ENCODE peak calls at places on chromosomes 11 and 22, in six cellular contexts. K, X, G, W, L and C are unnamed samples.

GRCh38 chr11:58592760-58593472 is 14.1 kb downstream of the ZFP91 start:
- DNase-seq in K (no peak), X (no peak), G (no peak), W (no peak), L (no peak), C (no peak)

GRCh38 chr22:45599836-45600577 is 71.6 kb upstream of the ATXN10 start:
- DNase-seq in K (no peak), X (no peak), G (no peak), W (no peak), L (no peak), C (no peak)

GRCh38 chr11:128905345-128906184 is 14.4 kb downstream of the KCNJ5 start:
- DNase-seq in K (peak), X (peak), G (no peak), W (no peak), L (no peak), C (peak)

GRCh38 chr11:4704054-4704789 is at the start of gene MMP26:
- DNase-seq in K (no peak), X (no peak), G (no peak), W (no peak), L (no peak), C (no peak)

GRCh38 chr22:38284042-38284402 is 11.2 kb upstream of the TMEM184B start:
- DNase-seq in K (no peak), X (no peak), G (peak), W (no peak), L (no peak), C (no peak)

GRCh38 chr22:43098356-43098755 is 9.2 kb upstream of the TTLL1 start:
- DNase-seq in K (no peak), X (no peak), G (no peak), W (no peak), L (no peak), C (no peak)

GRCh38 chr11:35141538-35141937 is 2.6 kb downstream of the CD44 start:
- DNase-seq in K (no peak), X (no peak), G (no peak), W (no peak), L (no peak), C (no peak)

GRCh38 chr11:46541593-46542371 is 52.0 kb downstream of the AMBRA1 start:
- DNase-seq in K (peak), X (no peak), G (no peak), W (no peak), L (no peak), C (no peak)

GRCh38 chr11:1762537-1763302 is 1.0 kb downstream of the CTSD start:
- DNase-seq in K (peak), X (peak), G (peak), W (no peak), L (no peak), C (no peak)

GRCh38 chr22:50700387-50701075 is 27.9 kb downstream of the SHANK3 start:
- DNase-seq in K (no peak), X (no peak), G (peak), W (no peak), L (no peak), C (no peak)

GRCh38 chr11:44528103-44528502 is 37.4 kb upstream of the CD82 start:
- DNase-seq in K (peak), X (no peak), G (no peak), W (no peak), L (no peak), C (no peak)

GRCh38 chr11:86681039-86681745 is 8.8 kb upstream of the ME3 start:
- DNase-seq in K (no peak), X (no peak), G (no peak), W (no peak), L (no peak), C (no peak)

GRCh38 chr22:49999063-49999900 is 13.3 kb downstream of the IL17REL start:
- DNase-seq in K (peak), X (no peak), G (no peak), W (no peak), L (no peak), C (peak)

GRCh38 chr11:68115285-68115684 is 5.9 kb downstream of the CHKA start:
- DNase-seq in K (no peak), X (no peak), G (no peak), W (no peak), L (no peak), C (no peak)
- TF ChIP-seq POLR2A in K (no peak), X (no peak), G (no peak), W (no peak), L (no peak), C (no peak)

GRCh38 chr11:131392528-131393255 is 22.3 kb downstream of the NTM start:
- DNase-seq in K (no peak), X (no peak), G (no peak), W (no peak), L (peak), C (no peak)
- TF ChIP-seq TAF1 in K (no peak), X (no peak), G (no peak), W (no peak), L (no peak), C (no peak)

DNA sequence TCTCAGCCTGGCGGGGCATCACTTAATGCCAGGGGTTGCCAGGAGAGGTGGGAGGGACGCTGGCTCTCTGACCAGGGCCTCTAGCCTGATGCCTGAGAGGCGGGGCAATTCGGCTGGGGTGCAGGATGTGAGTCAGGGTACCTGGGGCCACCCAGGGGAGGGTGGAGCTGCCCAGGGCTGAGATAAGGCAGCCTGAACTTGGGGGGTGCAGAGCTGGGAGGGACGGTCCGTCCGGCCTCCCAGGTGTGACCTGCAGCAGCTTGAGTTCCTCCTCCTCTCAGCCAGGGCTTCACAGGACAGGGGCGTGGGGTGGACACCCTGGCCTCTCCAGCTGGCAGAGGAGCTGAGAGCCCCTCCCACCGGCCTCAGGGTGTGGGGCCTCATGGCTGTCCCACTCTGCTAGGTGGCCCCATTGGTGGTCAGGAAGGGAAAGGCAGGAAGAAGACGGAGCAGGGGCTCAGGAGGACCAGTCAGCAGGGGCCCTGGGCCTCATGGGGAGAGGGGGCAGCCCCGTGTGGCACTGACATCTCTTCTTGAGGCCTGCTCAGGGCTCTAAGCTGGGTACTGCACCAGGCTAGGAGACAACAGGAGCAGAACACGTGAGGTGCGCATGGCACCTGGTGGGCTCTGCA is 942 bp upstream of the RPS6KA4 start:
- DNase-seq in K (peak), X (peak), G (peak), W (no peak), L (no peak), C (peak)
- TF ChIP-seq POLR2A in K (peak), X (no peak), G (no peak), W (no peak), L (no peak), C (no peak)

GRCh38 chr11:75262436-75262835 is 21.9 kb downstream of the TPBGL start:
- DNase-seq in K (no peak), X (no peak), G (no peak), W (no peak), L (no peak), C (no peak)
- TF ChIP-seq TAF1 in K (no peak), X (no peak), G (no peak), W (no peak), L (no peak), C (no peak)

GRCh38 chr11:447923-448731 is 2.0 kb upstream of the PTDSS2 start:
- DNase-seq in K (peak), X (peak), G (peak), W (peak), L (peak), C (peak)
- TF ChIP-seq POLR2A in K (peak), X (peak), G (no peak), W (peak), L (peak), C (peak)

DNA sequence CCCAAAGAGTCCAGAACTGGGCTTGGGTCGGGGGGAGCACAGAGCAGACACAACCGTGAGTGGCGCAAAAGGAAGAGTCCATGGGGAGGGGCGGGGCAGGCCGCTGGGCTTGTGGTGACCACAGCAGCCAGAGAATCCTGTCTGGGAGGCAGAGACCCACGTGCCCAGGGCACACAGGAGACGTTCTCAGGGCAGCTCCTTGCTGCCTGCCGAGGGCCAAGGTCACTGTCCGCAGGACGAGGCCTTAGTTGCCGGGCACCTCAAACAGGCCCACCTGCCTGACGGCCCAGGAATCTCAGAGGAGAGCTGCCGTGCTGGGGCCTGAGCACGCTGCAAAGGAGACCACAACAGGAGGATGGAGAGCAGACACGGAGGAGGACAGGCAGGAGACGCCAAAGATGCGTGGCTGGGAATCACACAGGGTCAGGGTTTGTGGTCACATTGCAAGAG is 87.8 kb downstream of the MYEOV start:
- DNase-seq in K (peak), X (peak), G (no peak), W (no peak), L (no peak), C (no peak)
- TF ChIP-seq TAF1 in K (no peak), X (no peak), G (no peak), W (no peak), L (no peak), C (no peak)

DNA sequence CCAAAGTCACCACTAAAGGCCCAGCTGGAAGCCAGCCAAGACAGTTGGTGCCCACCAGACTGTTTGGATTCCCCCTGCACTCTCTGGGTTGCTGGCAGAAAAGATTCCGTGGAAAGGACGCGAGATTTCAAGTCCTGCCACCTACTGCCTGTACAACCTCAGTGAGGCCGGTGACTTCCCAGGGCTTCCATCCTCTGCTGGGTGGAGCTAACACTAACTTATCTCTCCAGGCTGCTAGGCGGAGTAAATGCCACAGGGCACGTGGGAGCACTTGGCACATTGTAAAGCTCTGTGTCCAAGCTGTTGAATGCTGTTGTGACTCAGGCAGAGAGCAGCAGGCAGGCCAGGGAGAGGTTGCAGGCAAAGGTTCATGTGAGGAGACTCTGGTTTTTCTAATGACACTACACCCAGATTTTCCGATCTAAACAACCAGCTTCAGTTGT is 50.9 kb upstream of the CDON start:
- DNase-seq in K (no peak), X (no peak), G (peak), W (no peak), L (no peak), C (no peak)
- TF ChIP-seq POLR2A in K (no peak), X (no peak), G (no peak), W (no peak), L (no peak), C (no peak)

DNA sequence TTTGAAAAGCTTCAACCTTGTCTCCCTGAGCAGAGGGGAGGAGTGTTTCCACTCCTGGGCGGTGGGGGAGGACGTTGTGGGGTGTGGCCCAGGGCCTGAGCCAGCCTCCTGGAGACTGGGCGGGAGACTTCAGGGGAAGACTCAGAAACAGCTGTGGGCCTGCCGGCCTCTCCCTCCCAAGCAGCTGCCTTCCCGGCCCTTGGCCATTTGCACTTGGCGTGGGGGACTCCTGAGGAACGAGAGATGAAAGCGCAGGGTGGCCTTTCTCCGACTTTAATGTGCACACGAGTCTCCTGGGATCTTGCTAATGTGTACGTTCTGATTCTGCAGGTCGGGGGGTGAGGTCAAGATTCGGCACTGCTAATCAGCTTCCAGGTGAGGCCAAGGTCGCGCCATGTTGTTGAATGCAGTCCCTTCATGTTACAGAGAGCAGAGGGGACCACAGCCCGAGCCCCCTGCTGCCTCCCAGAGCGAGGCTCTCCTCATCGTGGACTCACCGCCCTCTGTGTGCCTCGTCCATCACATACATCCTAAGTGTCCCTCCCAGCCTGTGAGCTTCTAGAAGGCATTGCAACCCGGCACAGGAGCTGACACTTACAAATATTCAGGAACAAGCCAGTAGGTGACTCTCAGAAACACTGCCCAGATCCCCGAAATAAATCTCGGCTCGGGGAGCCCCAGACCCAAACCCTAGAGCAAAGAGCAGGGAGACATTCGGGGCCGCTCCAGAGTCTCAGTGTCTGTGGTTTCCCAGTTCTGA is 7.7 kb downstream of the LIF start:
- DNase-seq in K (peak), X (no peak), G (no peak), W (no peak), L (no peak), C (no peak)
- TF ChIP-seq TAF1 in K (no peak), X (no peak), G (no peak), W (no peak), L (no peak), C (no peak)

DNA sequence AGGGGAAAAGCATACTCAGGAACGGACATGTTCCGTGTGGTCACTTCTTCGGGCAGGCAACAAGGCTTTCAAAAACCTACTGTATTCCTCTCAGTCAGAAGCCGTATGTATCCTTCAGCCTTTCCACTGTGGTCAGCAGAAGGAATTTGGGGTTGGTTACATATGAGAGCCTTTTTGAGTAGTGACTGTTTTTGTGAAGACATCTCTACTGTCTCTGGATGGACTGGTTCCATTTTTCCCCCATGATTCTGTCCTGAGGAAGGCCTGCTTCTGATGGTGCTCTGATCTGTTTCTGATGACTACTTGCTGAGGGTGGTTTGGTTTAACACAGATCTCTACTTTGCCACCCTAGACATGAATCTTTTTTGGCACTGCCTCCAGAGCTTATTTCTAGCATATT is 63.7 kb upstream of the HORMAD2 start:
- DNase-seq in K (no peak), X (no peak), G (no peak), W (no peak), L (no peak), C (no peak)
- TF ChIP-seq POLR2A in K (no peak), X (no peak), G (no peak), W (no peak), L (no peak), C (no peak)